ENCODE peak calls at places on chromosomes 3 and 15, in four cellular contexts. One of them, this sample, is unnamed.
A peak's percentile ranks its signal among the peaks of the same experiment; 100 is the strongest.

GRCh38 chr3:14750650-14751049 is 68.1 kb upstream of the FGD5 start:
- DNase-seq in stomach: no peak
- DNase-seq in fibroblast of pulmonary artery: no peak
- DNase-seq in GM12865: no peak
- DNase-seq in this sample: no peak

GRCh38 chr15:72911658-72912057 is 128.1 kb upstream of the ADPGK start:
- DNase-seq in GM12865: no peak
- DNase-seq in stomach: no peak
- DNase-seq in fibroblast of pulmonary artery: no peak
- DNase-seq in this sample: no peak

GRCh38 chr3:50213383-50213782 is 8.3 kb downstream of the SLC38A3 start:
- DNase-seq in fibroblast of pulmonary artery: no peak
- DNase-seq in stomach: peak; percentile 44
- DNase-seq in GM12865: no peak
- DNase-seq in this sample: no peak

GRCh38 chr3:182861345-182861744 is 68.0 kb downstream of the ATP11B start:
- DNase-seq in fibroblast of pulmonary artery: peak; percentile 1
- DNase-seq in GM12865: no peak
- DNase-seq in stomach: no peak
- DNase-seq in this sample: peak; percentile 35

GRCh38 chr3:138429665-138430064 is 4.8 kb upstream of the ESYT3 start:
- DNase-seq in stomach: no peak
- DNase-seq in fibroblast of pulmonary artery: no peak
- DNase-seq in GM12865: no peak
- DNase-seq in this sample: no peak

GRCh38 chr15:71048913-71049675 is 66.2 kb upstream of the THSD4 start:
- DNase-seq in fibroblast of pulmonary artery: peak; percentile 97
- DNase-seq in GM12865: no peak
- DNase-seq in stomach: no peak
- DNase-seq in this sample: peak; percentile 91

GRCh38 chr3:14570864-14571263 is 30.7 kb upstream of the GRIP2 start:
- DNase-seq in stomach: no peak
- DNase-seq in GM12865: no peak
- DNase-seq in fibroblast of pulmonary artery: no peak
- DNase-seq in this sample: no peak

GRCh38 chr3:7112523-7113056 is 251.7 kb downstream of the GRM7 start:
- DNase-seq in fibroblast of pulmonary artery: no peak
- DNase-seq in stomach: no peak
- DNase-seq in GM12865: peak; percentile 21
- DNase-seq in this sample: no peak

GRCh38 chr3:120432105-120432860 is 18.5 kb downstream of the FSTL1 start:
- DNase-seq in GM12865: no peak
- DNase-seq in stomach: no peak
- DNase-seq in fibroblast of pulmonary artery: peak; percentile 94
- DNase-seq in this sample: peak; percentile 58

GRCh38 chr3:12439161-12439560 is 45.1 kb upstream of the TSEN2 start:
- DNase-seq in GM12865: no peak
- DNase-seq in stomach: no peak
- DNase-seq in fibroblast of pulmonary artery: no peak
- DNase-seq in this sample: no peak

GRCh38 chr3:194586839-194587238 is 46.4 kb downstream of the TMEM44 start:
- DNase-seq in fibroblast of pulmonary artery: peak; percentile 77
- DNase-seq in stomach: no peak
- DNase-seq in GM12865: no peak
- DNase-seq in this sample: peak; percentile 59

GRCh38 chr15:48712546-48712945 is 67.0 kb upstream of the FBN1 start:
- DNase-seq in stomach: no peak
- DNase-seq in fibroblast of pulmonary artery: no peak
- DNase-seq in GM12865: no peak
- DNase-seq in this sample: no peak

GRCh38 chr3:123618768-123619484 is 34.1 kb upstream of the HACD2 start:
- DNase-seq in GM12865: no peak
- DNase-seq in fibroblast of pulmonary artery: peak; percentile 92
- DNase-seq in stomach: peak; percentile 60
- DNase-seq in this sample: peak; percentile 77

GRCh38 chr3:123622766-123623165 is 37.9 kb upstream of the HACD2 start:
- DNase-seq in GM12865: no peak
- DNase-seq in stomach: no peak
- DNase-seq in fibroblast of pulmonary artery: no peak
- DNase-seq in this sample: no peak

GRCh38 chr3:123618076-123618703 is 33.3 kb upstream of the HACD2 start:
- DNase-seq in fibroblast of pulmonary artery: no peak
- DNase-seq in GM12865: no peak
- DNase-seq in stomach: no peak
- DNase-seq in this sample: no peak

GRCh38 chr3:123621510-123622189 is 36.8 kb upstream of the HACD2 start:
- DNase-seq in stomach: no peak
- DNase-seq in GM12865: no peak
- DNase-seq in fibroblast of pulmonary artery: no peak
- DNase-seq in this sample: no peak

GRCh38 chr3:123620338-123620737 is 35.5 kb upstream of the HACD2 start:
- DNase-seq in GM12865: no peak
- DNase-seq in fibroblast of pulmonary artery: peak; percentile 17
- DNase-seq in stomach: no peak
- DNase-seq in this sample: peak; percentile 20
- H3K4me3 ChIP-seq in GM12865: no peak overlapping the region
- H3K4me3 ChIP-seq in fibroblast of pulmonary artery: no peak overlapping the region
- H3K4me3 ChIP-seq in stomach: peak overlapping the region; percentile 50
- H3K4me3 ChIP-seq in this sample: no peak overlapping the region

GRCh38 chr3:94099311-94099710 is 36.5 kb downstream of the NSUN3 start:
- DNase-seq in fibroblast of pulmonary artery: peak; percentile 69
- DNase-seq in stomach: no peak
- DNase-seq in GM12865: no peak
- DNase-seq in this sample: no peak

GRCh38 chr3:94098487-94098886 is 35.6 kb downstream of the NSUN3 start:
- DNase-seq in stomach: no peak
- DNase-seq in GM12865: no peak
- DNase-seq in fibroblast of pulmonary artery: peak; percentile 91
- DNase-seq in this sample: peak; percentile 1

GRCh38 chr3:94106268-94106667 is 43.4 kb downstream of the NSUN3 start:
- DNase-seq in GM12865: no peak
- DNase-seq in stomach: no peak
- DNase-seq in fibroblast of pulmonary artery: no peak
- DNase-seq in this sample: no peak

DNA sequence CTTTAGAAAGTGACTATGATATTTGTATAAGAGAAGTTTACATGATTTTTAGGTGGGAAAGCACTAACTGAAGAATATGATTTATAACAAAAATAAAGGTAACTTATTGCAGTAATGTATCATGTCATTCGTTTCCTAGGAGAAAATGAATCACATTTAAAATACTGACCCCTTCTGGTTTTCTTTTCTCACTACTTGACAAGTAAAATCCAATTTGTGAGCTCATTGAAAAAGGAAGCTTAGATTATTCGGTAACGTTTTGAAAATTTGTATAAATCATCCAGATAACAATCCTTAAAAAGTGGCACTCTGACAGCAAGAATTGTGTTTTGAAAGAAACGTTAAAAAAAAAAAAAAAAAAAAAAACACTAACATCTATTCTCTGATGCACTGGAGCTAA is 39.0 kb downstream of the NSUN3 start:
- DNase-seq in fibroblast of pulmonary artery: peak; percentile 33
- DNase-seq in stomach: no peak
- DNase-seq in GM12865: peak; percentile 6
- DNase-seq in this sample: no peak
- TF ChIP-seq CTCF in fibroblast of pulmonary artery: peak; percentile 20
- TF ChIP-seq CTCF in stomach: no peak
- TF ChIP-seq CTCF in GM12865: no peak
- TF ChIP-seq CTCF in this sample: no peak

DNA sequence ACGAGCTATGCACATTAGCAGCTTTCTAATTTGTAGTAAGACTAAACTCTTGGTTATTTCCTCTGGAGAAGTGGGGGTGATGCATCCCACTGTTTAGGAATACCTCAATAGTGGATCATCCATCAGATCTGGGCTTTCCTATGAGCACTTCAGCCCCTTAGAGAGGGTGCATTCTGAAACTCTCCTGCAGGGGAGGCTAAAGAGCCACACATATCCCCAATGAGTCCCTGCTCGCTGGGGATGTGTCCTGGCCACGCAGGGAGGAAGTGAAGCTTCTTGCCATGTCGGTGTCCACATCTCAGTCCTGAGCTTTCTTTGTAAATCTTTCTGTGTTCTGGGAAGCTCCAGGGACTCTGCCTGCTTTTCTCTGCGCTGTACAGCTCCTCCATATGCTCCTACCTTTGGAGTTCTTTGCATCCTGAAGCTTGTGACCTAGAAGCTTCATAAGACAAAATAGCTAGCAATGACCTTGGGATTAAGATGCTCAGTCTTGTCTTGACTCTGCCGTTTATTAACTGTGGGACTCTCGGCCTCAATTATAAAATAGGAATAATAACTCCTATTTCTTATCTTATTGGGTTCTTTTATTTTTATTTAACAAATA is 28.3 kb upstream of the MASP1 start:
- DNase-seq in GM12865: peak; percentile 75
- DNase-seq in stomach: peak; percentile 83
- DNase-seq in fibroblast of pulmonary artery: peak; percentile 73
- DNase-seq in this sample: peak; percentile 78
- H3K4me3 ChIP-seq in GM12865: no peak overlapping the region
- H3K4me3 ChIP-seq in stomach: no peak overlapping the region
- H3K4me3 ChIP-seq in fibroblast of pulmonary artery: no peak overlapping the region
- H3K4me3 ChIP-seq in this sample: no peak overlapping the region

GRCh38 chr3:134652886-134653630 is 2.2 kb upstream of the KY start:
- DNase-seq in stomach: no peak
- DNase-seq in GM12865: no peak
- DNase-seq in fibroblast of pulmonary artery: no peak
- DNase-seq in this sample: no peak

GRCh38 chr3:134649106-134649705 is 1.6 kb downstream of the KY start:
- DNase-seq in stomach: no peak
- DNase-seq in fibroblast of pulmonary artery: no peak
- DNase-seq in GM12865: no peak
- DNase-seq in this sample: no peak

GRCh38 chr3:134651347-134652041 is 672 bp upstream of the KY start:
- DNase-seq in GM12865: no peak
- DNase-seq in stomach: peak; percentile 69
- DNase-seq in fibroblast of pulmonary artery: peak; percentile 41
- DNase-seq in this sample: no peak

GRCh38 chr3:134652409-134652831 is 1.6 kb upstream of the KY start:
- DNase-seq in stomach: peak; percentile 28
- DNase-seq in GM12865: peak; percentile 5
- DNase-seq in fibroblast of pulmonary artery: peak; percentile 34
- DNase-seq in this sample: no peak

DNA sequence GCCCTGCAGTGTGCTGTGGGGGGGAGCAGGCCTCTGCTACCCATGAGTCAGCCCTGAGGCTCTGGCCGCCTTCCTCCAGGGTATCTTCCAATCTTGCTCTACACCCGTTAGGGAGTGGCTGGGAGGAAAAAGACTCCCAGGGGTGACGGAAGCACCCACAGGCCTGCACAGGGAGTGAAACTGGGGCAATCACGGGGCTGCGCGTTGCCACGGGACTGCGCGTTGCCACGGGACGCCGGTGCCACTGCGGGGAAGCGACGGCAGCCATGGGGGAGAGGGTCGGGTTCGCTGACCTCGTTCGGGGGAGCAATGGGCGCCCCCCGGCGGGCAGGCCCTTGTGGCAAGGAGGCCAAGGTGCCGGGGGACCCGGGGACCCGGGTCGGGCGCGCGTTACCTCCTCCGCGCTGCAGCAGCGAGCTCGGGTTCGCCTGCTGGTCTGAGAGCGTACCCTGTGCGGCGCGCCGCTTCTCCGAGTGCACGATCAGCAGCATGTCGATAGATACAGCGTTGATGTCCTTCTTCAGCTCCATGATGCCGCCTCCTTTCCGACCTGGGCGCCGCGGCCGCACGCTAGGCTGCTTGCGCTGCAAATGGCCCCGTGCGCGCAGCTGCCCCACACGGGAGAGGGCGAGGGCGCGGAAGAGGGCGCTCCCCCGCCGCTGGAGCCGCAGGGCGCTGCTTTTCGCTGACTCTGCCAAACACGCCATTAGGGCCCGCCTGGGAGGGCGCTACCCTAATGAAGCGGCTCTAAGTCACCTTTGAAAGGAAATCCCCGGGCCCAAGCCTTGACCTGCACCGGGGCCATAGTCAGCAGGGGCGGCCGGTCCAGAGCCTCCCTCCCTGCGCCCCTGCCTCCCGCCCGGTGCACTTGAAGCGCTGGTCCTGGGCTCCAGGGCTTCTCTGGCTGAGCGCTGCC is at the start of gene KY:
- DNase-seq in GM12865: no peak
- DNase-seq in fibroblast of pulmonary artery: peak; percentile 47
- DNase-seq in stomach: peak; percentile 54
- DNase-seq in this sample: peak; percentile 63
- TF ChIP-seq CTCF in GM12865: no peak
- TF ChIP-seq CTCF in fibroblast of pulmonary artery: peak; percentile 1
- TF ChIP-seq CTCF in stomach: no peak
- TF ChIP-seq CTCF in this sample: peak; percentile 14